ENCODE peak calls at places on chromosomes 11 and 22, in four cellular contexts. F is Calu3, T is mucosa of gallbladder, V is EL. G is an unnamed sample.

GRCh38 chr11:113034591-113034990 is 73.4 kb downstream of the NCAM1 start:
- DNase-seq in T (no peak), V (no peak), F (no peak), G (no peak)

GRCh38 chr11:110056956-110057355 is 36.2 kb upstream of the ZC3H12C start:
- DNase-seq in T (no peak), V (no peak), F (no peak), G (no peak)

GRCh38 chr11:129141748-129142475 is 50.2 kb downstream of the ARHGAP32 start:
- DNase-seq in F (no peak), T (no peak), V (no peak), G (no peak)

GRCh38 chr11:69877235-69877634 is 58.0 kb upstream of the FGF3 start:
- DNase-seq in T (no peak), F (no peak), V (no peak), G (peak; percentile 63)

GRCh38 chr11:62461740-62462522 is 43.1 kb downstream of the SCGB1A1 start:
- DNase-seq in T (no peak), V (peak; percentile 73), F (no peak), G (no peak)

GRCh38 chr11:122229611-122230386 is 113.8 kb upstream of the BLID start:
- DNase-seq in F (no peak), V (no peak), T (peak; percentile 32), G (no peak)

GRCh38 chr22:46484861-46485595 is 52.4 kb downstream of the CELSR1 start:
- DNase-seq in T (no peak), F (no peak), V (peak; percentile 40), G (no peak)

GRCh38 chr11:31240340-31240904 is 129.1 kb downstream of the DCDC1 start:
- DNase-seq in F (peak; percentile 37), T (no peak), V (peak; percentile 27), G (no peak)

GRCh38 chr11:8168485-8169257 is at the start of gene RIC3:
- DNase-seq in T (peak; percentile 18), F (no peak), V (no peak), G (peak; percentile 86)

GRCh38 chr11:64711944-64712306 is 11.1 kb downstream of the NRXN2 start:
- DNase-seq in V (no peak), T (no peak), F (no peak), G (peak; percentile 79)

GRCh38 chr22:44160416-44160815 is 20.3 kb upstream of the PARVG start:
- DNase-seq in F (no peak), T (no peak), V (no peak), G (no peak)

GRCh38 chr11:60987577-60988277 is 16.2 kb downstream of the CD6 start:
- DNase-seq in V (no peak), F (no peak), T (no peak), G (peak; percentile 17)

GRCh38 chr11:31397239-31397834 is 27.7 kb downstream of the DNAJC24 start:
- DNase-seq in F (no peak), V (peak; percentile 22), T (no peak), G (no peak)

GRCh38 chr22:35418088-35418487 is 18.1 kb downstream of the MCM5 start:
- DNase-seq in T (no peak), V (peak; percentile 37), F (no peak), G (no peak)

GRCh38 chr22:40147388-40148176 is 30.1 kb upstream of the TNRC6B start:
- DNase-seq in F (no peak), T (no peak), V (no peak), G (no peak)

GRCh38 chr11:116343270-116343669 is 429.5 kb downstream of the BUD13 start:
- DNase-seq in F (no peak), T (no peak), V (no peak), G (no peak)

GRCh38 chr11:36750349-36750748 is 152.3 kb upstream of the RAG2 start:
- DNase-seq in V (no peak), F (no peak), T (no peak), G (no peak)

GRCh38 chr11:9118277-9118676 is 26.9 kb upstream of the SCUBE2 start:
- DNase-seq in F (no peak), T (no peak), V (no peak), G (no peak)

GRCh38 chr22:27866136-27867091 is 52.6 kb downstream of the PITPNB start:
- DNase-seq in T (peak; percentile 58), V (peak; percentile 92), F (no peak), G (no peak)

GRCh38 chr11:210122-210802 is 2.8 kb downstream of the RIC8A start:
- DNase-seq in F (no peak), T (no peak), V (peak; percentile 93), G (peak; percentile 52)

GRCh38 chr11:18243783-18244362 is 4.6 kb downstream of the SAA2 start:
- DNase-seq in F (peak; percentile 76), V (peak; percentile 68), T (peak; percentile 66), G (no peak)